ENCODE peak calls at places on chromosomes 2 and 18, in nine cellular contexts. X is neural crest cell; Y is CD4-positive, alpha-beta T cell; G is HFFc6; E is AG08396; Q is NCI-H1694; U is NCI-H2081; C is mesothelial cell of epicardium; R is mesendoderm. L is an unnamed sample.

GRCh38 chr18:36786686-36787085 is 42.1 kb downstream of the TPGS2 start:
- DNase-seq in Y (no peak), X (no peak), E (peak), Q (no peak), U (no peak), R (peak), G (peak), C (no peak), L (no peak)

GRCh38 chr2:32011566-32011960 is 755 bp upstream of the MEMO1 start:
- DNase-seq in R (no peak), E (peak), X (no peak), G (no peak), C (no peak), U (no peak), Y (no peak), Q (no peak), L (no peak)

GRCh38 chr2:223460774-223461211 is 141.4 kb downstream of the SCG2 start:
- DNase-seq in E (peak), R (peak), C (no peak), Y (no peak), Q (peak), G (peak), X (no peak), U (peak), L (no peak)

GRCh38 chr18:77057043-77057442 is 75.5 kb downstream of the MBP start:
- DNase-seq in Q (no peak), E (no peak), G (no peak), C (no peak), Y (no peak), X (no peak), U (no peak), R (no peak), L (no peak)

GRCh38 chr2:240428245-240428644 is 7.2 kb upstream of the GPC1 start:
- DNase-seq in Y (no peak), R (no peak), Q (no peak), U (no peak), G (no peak), E (no peak), C (no peak), X (no peak), L (no peak)

GRCh38 chr18:46510386-46510785 is 146.6 kb downstream of the LOXHD1 start:
- DNase-seq in X (no peak), Y (no peak), C (no peak), Q (no peak), E (no peak), G (no peak), R (no peak), U (no peak), L (no peak)

GRCh38 chr2:64945973-64946736 is 43.0 kb upstream of the SLC1A4 start:
- DNase-seq in E (no peak), X (no peak), C (no peak), U (no peak), R (no peak), Q (no peak), G (no peak), Y (peak), L (no peak)

GRCh38 chr2:152542995-152543481 is 174.2 kb downstream of the PRPF40A start:
- DNase-seq in R (peak), E (peak), Q (no peak), G (peak), Y (no peak), X (peak), C (no peak), U (peak), L (no peak)